ENCODE peak calls at places on chromosomes 5 and 9, in ten cellular contexts. One of them, this sample, is unnamed.

GRCh38 chr9:116558035-116558434 is 129.1 kb upstream of the TRIM32 start:
- DNase-seq in stimulated activated effector memory CD8-positive, alpha-beta T cell treated with anti-CD3 and anti-CD28 coated beads, Interleukin-12 subunit alpha, Interleukin-12 subunit beta, amount 100 ng/mL, for 72 hours: no peak
- DNase-seq in A549: no peak
- DNase-seq in islet precursor cell: no peak
- DNase-seq in NCI-H1417: no peak
- DNase-seq in GM18507: no peak
- DNase-seq in GM12892: no peak
- DNase-seq in NCI-H748 treated with DMSO at 0.1 percent for 48 hours: no peak
- DNase-seq in activated T-helper 1 cell treated with anti-CD3 and anti-CD28 coated beads, Interleukin-2, amount 50 U/mL, for 16 hours: no peak
- DNase-seq in T-helper 17 cell: no peak
- DNase-seq in this sample: no peak

GRCh38 chr9:85900504-85901201 is 40.3 kb upstream of the NAA35 start:
- DNase-seq in stimulated activated effector memory CD8-positive, alpha-beta T cell treated with anti-CD3 and anti-CD28 coated beads, Interleukin-12 subunit alpha, Interleukin-12 subunit beta, amount 100 ng/mL, for 72 hours: peak
- DNase-seq in A549: peak
- DNase-seq in islet precursor cell: no peak
- DNase-seq in NCI-H1417: peak
- DNase-seq in GM18507: peak
- DNase-seq in GM12892: no peak
- DNase-seq in NCI-H748 treated with DMSO at 0.1 percent for 48 hours: no peak
- DNase-seq in activated T-helper 1 cell treated with anti-CD3 and anti-CD28 coated beads, Interleukin-2, amount 50 U/mL, for 16 hours: no peak
- DNase-seq in T-helper 17 cell: peak
- DNase-seq in this sample: no peak

GRCh38 chr5:137995077-137995746 is 37.7 kb downstream of the FAM13B start:
- DNase-seq in stimulated activated effector memory CD8-positive, alpha-beta T cell treated with anti-CD3 and anti-CD28 coated beads, Interleukin-12 subunit alpha, Interleukin-12 subunit beta, amount 100 ng/mL, for 72 hours: no peak
- DNase-seq in A549: no peak
- DNase-seq in islet precursor cell: no peak
- DNase-seq in NCI-H1417: peak
- DNase-seq in GM18507: no peak
- DNase-seq in GM12892: no peak
- DNase-seq in NCI-H748 treated with DMSO at 0.1 percent for 48 hours: no peak
- DNase-seq in activated T-helper 1 cell treated with anti-CD3 and anti-CD28 coated beads, Interleukin-2, amount 50 U/mL, for 16 hours: no peak
- DNase-seq in T-helper 17 cell: no peak
- DNase-seq in this sample: no peak

GRCh38 chr5:94174748-94175411 is 433.5 kb upstream of the POU5F2 start:
- DNase-seq in stimulated activated effector memory CD8-positive, alpha-beta T cell treated with anti-CD3 and anti-CD28 coated beads, Interleukin-12 subunit alpha, Interleukin-12 subunit beta, amount 100 ng/mL, for 72 hours: no peak
- DNase-seq in A549: no peak
- DNase-seq in islet precursor cell: no peak
- DNase-seq in NCI-H1417: no peak
- DNase-seq in GM18507: no peak
- DNase-seq in GM12892: no peak
- DNase-seq in NCI-H748 treated with DMSO at 0.1 percent for 48 hours: no peak
- DNase-seq in activated T-helper 1 cell treated with anti-CD3 and anti-CD28 coated beads, Interleukin-2, amount 50 U/mL, for 16 hours: no peak
- DNase-seq in T-helper 17 cell: no peak
- DNase-seq in this sample: no peak

GRCh38 chr5:81626524-81626923 is 124.4 kb downstream of the SSBP2 start:
- DNase-seq in stimulated activated effector memory CD8-positive, alpha-beta T cell treated with anti-CD3 and anti-CD28 coated beads, Interleukin-12 subunit alpha, Interleukin-12 subunit beta, amount 100 ng/mL, for 72 hours: no peak
- DNase-seq in A549: peak
- DNase-seq in islet precursor cell: peak
- DNase-seq in NCI-H1417: no peak
- DNase-seq in GM18507: no peak
- DNase-seq in GM12892: no peak
- DNase-seq in NCI-H748 treated with DMSO at 0.1 percent for 48 hours: no peak
- DNase-seq in activated T-helper 1 cell treated with anti-CD3 and anti-CD28 coated beads, Interleukin-2, amount 50 U/mL, for 16 hours: no peak
- DNase-seq in T-helper 17 cell: no peak
- DNase-seq in this sample: no peak

GRCh38 chr5:148290271-148291195 is 21.7 kb upstream of the SPINK7 start:
- DNase-seq in stimulated activated effector memory CD8-positive, alpha-beta T cell treated with anti-CD3 and anti-CD28 coated beads, Interleukin-12 subunit alpha, Interleukin-12 subunit beta, amount 100 ng/mL, for 72 hours: no peak
- DNase-seq in A549: no peak
- DNase-seq in islet precursor cell: no peak
- DNase-seq in NCI-H1417: peak
- DNase-seq in GM18507: no peak
- DNase-seq in GM12892: no peak
- DNase-seq in NCI-H748 treated with DMSO at 0.1 percent for 48 hours: peak
- DNase-seq in activated T-helper 1 cell treated with anti-CD3 and anti-CD28 coated beads, Interleukin-2, amount 50 U/mL, for 16 hours: no peak
- DNase-seq in T-helper 17 cell: no peak
- DNase-seq in this sample: peak

GRCh38 chr5:113205807-113206206 is 229.0 kb downstream of the TSSK1B start:
- DNase-seq in stimulated activated effector memory CD8-positive, alpha-beta T cell treated with anti-CD3 and anti-CD28 coated beads, Interleukin-12 subunit alpha, Interleukin-12 subunit beta, amount 100 ng/mL, for 72 hours: no peak
- DNase-seq in A549: no peak
- DNase-seq in islet precursor cell: no peak
- DNase-seq in NCI-H1417: no peak
- DNase-seq in GM18507: no peak
- DNase-seq in GM12892: no peak
- DNase-seq in NCI-H748 treated with DMSO at 0.1 percent for 48 hours: no peak
- DNase-seq in activated T-helper 1 cell treated with anti-CD3 and anti-CD28 coated beads, Interleukin-2, amount 50 U/mL, for 16 hours: no peak
- DNase-seq in T-helper 17 cell: no peak
- DNase-seq in this sample: no peak

GRCh38 chr5:83900307-83900706 is 179.7 kb upstream of the HAPLN1 start:
- DNase-seq in stimulated activated effector memory CD8-positive, alpha-beta T cell treated with anti-CD3 and anti-CD28 coated beads, Interleukin-12 subunit alpha, Interleukin-12 subunit beta, amount 100 ng/mL, for 72 hours: no peak
- DNase-seq in A549: no peak
- DNase-seq in islet precursor cell: peak
- DNase-seq in NCI-H1417: no peak
- DNase-seq in GM18507: no peak
- DNase-seq in GM12892: no peak
- DNase-seq in NCI-H748 treated with DMSO at 0.1 percent for 48 hours: no peak
- DNase-seq in activated T-helper 1 cell treated with anti-CD3 and anti-CD28 coated beads, Interleukin-2, amount 50 U/mL, for 16 hours: no peak
- DNase-seq in T-helper 17 cell: no peak
- DNase-seq in this sample: no peak

GRCh38 chr5:151047814-151048425 is 27.5 kb downstream of the GPX3 start:
- DNase-seq in stimulated activated effector memory CD8-positive, alpha-beta T cell treated with anti-CD3 and anti-CD28 coated beads, Interleukin-12 subunit alpha, Interleukin-12 subunit beta, amount 100 ng/mL, for 72 hours: no peak
- DNase-seq in A549: no peak
- DNase-seq in islet precursor cell: no peak
- DNase-seq in NCI-H1417: peak
- DNase-seq in GM18507: no peak
- DNase-seq in GM12892: no peak
- DNase-seq in NCI-H748 treated with DMSO at 0.1 percent for 48 hours: no peak
- DNase-seq in activated T-helper 1 cell treated with anti-CD3 and anti-CD28 coated beads, Interleukin-2, amount 50 U/mL, for 16 hours: no peak
- DNase-seq in T-helper 17 cell: no peak
- DNase-seq in this sample: no peak

GRCh38 chr9:109499631-109500120 is 1.6 kb upstream of the PTPN3 start:
- DNase-seq in stimulated activated effector memory CD8-positive, alpha-beta T cell treated with anti-CD3 and anti-CD28 coated beads, Interleukin-12 subunit alpha, Interleukin-12 subunit beta, amount 100 ng/mL, for 72 hours: no peak
- DNase-seq in A549: peak
- DNase-seq in islet precursor cell: peak
- DNase-seq in NCI-H1417: no peak
- DNase-seq in GM18507: no peak
- DNase-seq in GM12892: no peak
- DNase-seq in NCI-H748 treated with DMSO at 0.1 percent for 48 hours: no peak
- DNase-seq in activated T-helper 1 cell treated with anti-CD3 and anti-CD28 coated beads, Interleukin-2, amount 50 U/mL, for 16 hours: no peak
- DNase-seq in T-helper 17 cell: no peak
- DNase-seq in this sample: no peak

GRCh38 chr5:118675247-118675646 is 313.1 kb downstream of the DTWD2 start:
- DNase-seq in stimulated activated effector memory CD8-positive, alpha-beta T cell treated with anti-CD3 and anti-CD28 coated beads, Interleukin-12 subunit alpha, Interleukin-12 subunit beta, amount 100 ng/mL, for 72 hours: no peak
- DNase-seq in A549: no peak
- DNase-seq in islet precursor cell: no peak
- DNase-seq in NCI-H1417: no peak
- DNase-seq in GM18507: no peak
- DNase-seq in GM12892: no peak
- DNase-seq in NCI-H748 treated with DMSO at 0.1 percent for 48 hours: no peak
- DNase-seq in activated T-helper 1 cell treated with anti-CD3 and anti-CD28 coated beads, Interleukin-2, amount 50 U/mL, for 16 hours: no peak
- DNase-seq in T-helper 17 cell: no peak
- DNase-seq in this sample: no peak

GRCh38 chr5:123207852-123208251 is 118.8 kb downstream of the PRDM6 start:
- DNase-seq in stimulated activated effector memory CD8-positive, alpha-beta T cell treated with anti-CD3 and anti-CD28 coated beads, Interleukin-12 subunit alpha, Interleukin-12 subunit beta, amount 100 ng/mL, for 72 hours: no peak
- DNase-seq in A549: no peak
- DNase-seq in islet precursor cell: no peak
- DNase-seq in NCI-H1417: no peak
- DNase-seq in GM18507: no peak
- DNase-seq in GM12892: no peak
- DNase-seq in NCI-H748 treated with DMSO at 0.1 percent for 48 hours: no peak
- DNase-seq in activated T-helper 1 cell treated with anti-CD3 and anti-CD28 coated beads, Interleukin-2, amount 50 U/mL, for 16 hours: no peak
- DNase-seq in T-helper 17 cell: no peak
- DNase-seq in this sample: no peak

GRCh38 chr9:95507456-95508241 is 9.1 kb downstream of the PTCH1 start:
- DNase-seq in stimulated activated effector memory CD8-positive, alpha-beta T cell treated with anti-CD3 and anti-CD28 coated beads, Interleukin-12 subunit alpha, Interleukin-12 subunit beta, amount 100 ng/mL, for 72 hours: peak
- DNase-seq in A549: peak
- DNase-seq in islet precursor cell: peak
- DNase-seq in NCI-H1417: peak
- DNase-seq in GM18507: no peak
- DNase-seq in GM12892: peak
- DNase-seq in NCI-H748 treated with DMSO at 0.1 percent for 48 hours: peak
- DNase-seq in activated T-helper 1 cell treated with anti-CD3 and anti-CD28 coated beads, Interleukin-2, amount 50 U/mL, for 16 hours: peak
- DNase-seq in T-helper 17 cell: peak
- DNase-seq in this sample: peak

GRCh38 chr5:163205645-163206044 is 231.8 kb upstream of the CCNG1 start:
- DNase-seq in stimulated activated effector memory CD8-positive, alpha-beta T cell treated with anti-CD3 and anti-CD28 coated beads, Interleukin-12 subunit alpha, Interleukin-12 subunit beta, amount 100 ng/mL, for 72 hours: no peak
- DNase-seq in A549: no peak
- DNase-seq in islet precursor cell: no peak
- DNase-seq in NCI-H1417: no peak
- DNase-seq in GM18507: no peak
- DNase-seq in GM12892: no peak
- DNase-seq in NCI-H748 treated with DMSO at 0.1 percent for 48 hours: no peak
- DNase-seq in activated T-helper 1 cell treated with anti-CD3 and anti-CD28 coated beads, Interleukin-2, amount 50 U/mL, for 16 hours: no peak
- DNase-seq in T-helper 17 cell: no peak
- DNase-seq in this sample: no peak

GRCh38 chr9:35518212-35518917 is 28.5 kb downstream of the RUSC2 start:
- DNase-seq in stimulated activated effector memory CD8-positive, alpha-beta T cell treated with anti-CD3 and anti-CD28 coated beads, Interleukin-12 subunit alpha, Interleukin-12 subunit beta, amount 100 ng/mL, for 72 hours: no peak
- DNase-seq in A549: peak
- DNase-seq in islet precursor cell: peak
- DNase-seq in NCI-H1417: no peak
- DNase-seq in GM18507: no peak
- DNase-seq in GM12892: no peak
- DNase-seq in NCI-H748 treated with DMSO at 0.1 percent for 48 hours: no peak
- DNase-seq in activated T-helper 1 cell treated with anti-CD3 and anti-CD28 coated beads, Interleukin-2, amount 50 U/mL, for 16 hours: no peak
- DNase-seq in T-helper 17 cell: no peak
- DNase-seq in this sample: no peak

GRCh38 chr9:95003694-95004451 is 277.4 kb downstream of the AOPEP start:
- DNase-seq in stimulated activated effector memory CD8-positive, alpha-beta T cell treated with anti-CD3 and anti-CD28 coated beads, Interleukin-12 subunit alpha, Interleukin-12 subunit beta, amount 100 ng/mL, for 72 hours: no peak
- DNase-seq in A549: no peak
- DNase-seq in islet precursor cell: peak
- DNase-seq in NCI-H1417: peak
- DNase-seq in GM18507: no peak
- DNase-seq in GM12892: peak
- DNase-seq in NCI-H748 treated with DMSO at 0.1 percent for 48 hours: peak
- DNase-seq in activated T-helper 1 cell treated with anti-CD3 and anti-CD28 coated beads, Interleukin-2, amount 50 U/mL, for 16 hours: no peak
- DNase-seq in T-helper 17 cell: no peak
- DNase-seq in this sample: peak

GRCh38 chr5:37112383-37112991 is 136.7 kb downstream of the CPLANE1 start:
- DNase-seq in stimulated activated effector memory CD8-positive, alpha-beta T cell treated with anti-CD3 and anti-CD28 coated beads, Interleukin-12 subunit alpha, Interleukin-12 subunit beta, amount 100 ng/mL, for 72 hours: no peak
- DNase-seq in A549: no peak
- DNase-seq in islet precursor cell: no peak
- DNase-seq in NCI-H1417: no peak
- DNase-seq in GM18507: no peak
- DNase-seq in GM12892: no peak
- DNase-seq in NCI-H748 treated with DMSO at 0.1 percent for 48 hours: no peak
- DNase-seq in activated T-helper 1 cell treated with anti-CD3 and anti-CD28 coated beads, Interleukin-2, amount 50 U/mL, for 16 hours: no peak
- DNase-seq in T-helper 17 cell: no peak
- DNase-seq in this sample: no peak

GRCh38 chr5:43066231-43066798 is 26.2 kb upstream of the ANXA2R start:
- DNase-seq in stimulated activated effector memory CD8-positive, alpha-beta T cell treated with anti-CD3 and anti-CD28 coated beads, Interleukin-12 subunit alpha, Interleukin-12 subunit beta, amount 100 ng/mL, for 72 hours: peak
- DNase-seq in A549: no peak
- DNase-seq in islet precursor cell: peak
- DNase-seq in NCI-H1417: peak
- DNase-seq in GM18507: no peak
- DNase-seq in GM12892: peak
- DNase-seq in NCI-H748 treated with DMSO at 0.1 percent for 48 hours: peak
- DNase-seq in activated T-helper 1 cell treated with anti-CD3 and anti-CD28 coated beads, Interleukin-2, amount 50 U/mL, for 16 hours: peak
- DNase-seq in T-helper 17 cell: peak
- DNase-seq in this sample: peak

GRCh38 chr5:65034029-65034781 is 265.5 kb downstream of the CWC27 start:
- DNase-seq in stimulated activated effector memory CD8-positive, alpha-beta T cell treated with anti-CD3 and anti-CD28 coated beads, Interleukin-12 subunit alpha, Interleukin-12 subunit beta, amount 100 ng/mL, for 72 hours: no peak
- DNase-seq in A549: no peak
- DNase-seq in islet precursor cell: no peak
- DNase-seq in NCI-H1417: peak
- DNase-seq in GM18507: no peak
- DNase-seq in GM12892: no peak
- DNase-seq in NCI-H748 treated with DMSO at 0.1 percent for 48 hours: no peak
- DNase-seq in activated T-helper 1 cell treated with anti-CD3 and anti-CD28 coated beads, Interleukin-2, amount 50 U/mL, for 16 hours: no peak
- DNase-seq in T-helper 17 cell: no peak
- DNase-seq in this sample: no peak

GRCh38 chr9:93126825-93127368 is 7.2 kb downstream of the NINJ1 start:
- DNase-seq in stimulated activated effector memory CD8-positive, alpha-beta T cell treated with anti-CD3 and anti-CD28 coated beads, Interleukin-12 subunit alpha, Interleukin-12 subunit beta, amount 100 ng/mL, for 72 hours: no peak
- DNase-seq in A549: no peak
- DNase-seq in islet precursor cell: peak
- DNase-seq in NCI-H1417: peak
- DNase-seq in GM18507: no peak
- DNase-seq in GM12892: no peak
- DNase-seq in NCI-H748 treated with DMSO at 0.1 percent for 48 hours: no peak
- DNase-seq in activated T-helper 1 cell treated with anti-CD3 and anti-CD28 coated beads, Interleukin-2, amount 50 U/mL, for 16 hours: no peak
- DNase-seq in T-helper 17 cell: no peak
- DNase-seq in this sample: peak

GRCh38 chr9:87678650-87679355 is 47.1 kb upstream of the CTSL start:
- DNase-seq in stimulated activated effector memory CD8-positive, alpha-beta T cell treated with anti-CD3 and anti-CD28 coated beads, Interleukin-12 subunit alpha, Interleukin-12 subunit beta, amount 100 ng/mL, for 72 hours: no peak
- DNase-seq in A549: peak
- DNase-seq in islet precursor cell: peak
- DNase-seq in NCI-H1417: peak
- DNase-seq in GM18507: peak
- DNase-seq in GM12892: no peak
- DNase-seq in NCI-H748 treated with DMSO at 0.1 percent for 48 hours: peak
- DNase-seq in activated T-helper 1 cell treated with anti-CD3 and anti-CD28 coated beads, Interleukin-2, amount 50 U/mL, for 16 hours: no peak
- DNase-seq in T-helper 17 cell: no peak
- DNase-seq in this sample: peak

This sample was measured in SHP77.